ENCODE peak calls at places on chromosomes 16 and 17, in five cellular contexts. B, J, L, D and P are unnamed samples.

GRCh38 chr17:512926-513325 is 160.3 kb upstream of the RPH3AL start:
- DNase-seq in B (no peak), J (no peak), L (no peak), D (no peak), P (no peak)

GRCh38 chr17:58200024-58200633 is 7.6 kb downstream of the EPX start:
- DNase-seq in B (no peak), J (no peak), L (peak; percentile 33), D (peak; percentile 28), P (peak; percentile 67)

GRCh38 chr17:50047083-50047482 is 8.8 kb upstream of the ITGA3 start:
- DNase-seq in B (no peak), J (no peak), L (no peak), D (no peak), P (no peak)

GRCh38 chr17:57988301-57989010 is 402 bp upstream of the VEZF1 start:
- DNase-seq in B (peak; percentile 82), J (peak; percentile 83), L (peak; percentile 87), D (no peak), P (peak; percentile 78)

GRCh38 chr17:4739122-4740024 is at the start of the genes CXCL16 and ZMYND15:
- DNase-seq in B (peak; percentile 52), J (peak; percentile 73), L (peak; percentile 72), D (peak; percentile 55), P (peak; percentile 57)

GRCh38 chr16:87375426-87376135 is 8.0 kb downstream of the FBXO31 start:
- DNase-seq in B (no peak), J (no peak), L (peak; percentile 58), D (no peak), P (no peak)

GRCh38 chr17:17837380-17837821 is 615 bp upstream of the SREBF1 start:
- DNase-seq in B (no peak), J (no peak), L (no peak), D (no peak), P (peak; percentile 74)

GRCh38 chr16:56488035-56488434 is 31.8 kb downstream of the BBS2 start:
- DNase-seq in B (no peak), J (no peak), L (no peak), D (no peak), P (no peak)

GRCh38 chr17:40542562-40543411 is 22.5 kb downstream of the CCR7 start:
- DNase-seq in B (peak; percentile 83), J (peak; percentile 93), L (peak; percentile 81), D (no peak), P (peak; percentile 83)

GRCh38 chr16:20192801-20193200 is 119.1 kb upstream of the GPR139 start:
- DNase-seq in B (no peak), J (no peak), L (no peak), D (no peak), P (no peak)

GRCh38 chr17:5545051-5545987 is 39.0 kb downstream of the NLRP1 start:
- DNase-seq in B (no peak), J (no peak), L (no peak), D (no peak), P (no peak)

GRCh38 chr17:34665150-34665802 is 85.9 kb downstream of the TMEM132E start:
- DNase-seq in B (no peak), J (no peak), L (no peak), D (no peak), P (no peak)

GRCh38 chr17:64398330-64398729 is 7.7 kb upstream of the PECAM1 start:
- DNase-seq in B (no peak), J (no peak), L (no peak), D (no peak), P (no peak)

GRCh38 chr16:14301150-14302030 is 230.3 kb downstream of the MRTFB start:
- DNase-seq in B (no peak), J (peak; percentile 73), L (peak; percentile 53), D (no peak), P (no peak)

GRCh38 chr17:3944485-3945388 is 19.5 kb downstream of the ATP2A3 start:
- DNase-seq in B (peak; percentile 53), J (peak; percentile 78), L (peak; percentile 72), D (peak; percentile 15), P (peak; percentile 59)

GRCh38 chr17:74963656-74964055 is 8.9 kb downstream of the HID1 start:
- DNase-seq in B (no peak), J (no peak), L (no peak), D (no peak), P (no peak)
- TF ChIP-seq CTCF in B (no peak), J (no peak), L (no peak), D (no peak), P (no peak)

GRCh38 chr17:73211745-73212144 is 18.9 kb downstream of the COG1 start:
- DNase-seq in B (no peak), J (no peak), L (no peak), D (peak; percentile 64), P (no peak)

GRCh38 chr17:73210002-73210678 is 17.3 kb downstream of the COG1 start:
- DNase-seq in B (no peak), J (no peak), L (peak; percentile 29), D (no peak), P (no peak)

GRCh38 chr17:73214851-73215250 is 22.0 kb downstream of the COG1 start:
- DNase-seq in B (no peak), J (no peak), L (no peak), D (no peak), P (no peak)

GRCh38 chr17:73214008-73214407 is 21.2 kb downstream of the COG1 start:
- DNase-seq in B (no peak), J (no peak), L (no peak), D (no peak), P (no peak)

DNA sequence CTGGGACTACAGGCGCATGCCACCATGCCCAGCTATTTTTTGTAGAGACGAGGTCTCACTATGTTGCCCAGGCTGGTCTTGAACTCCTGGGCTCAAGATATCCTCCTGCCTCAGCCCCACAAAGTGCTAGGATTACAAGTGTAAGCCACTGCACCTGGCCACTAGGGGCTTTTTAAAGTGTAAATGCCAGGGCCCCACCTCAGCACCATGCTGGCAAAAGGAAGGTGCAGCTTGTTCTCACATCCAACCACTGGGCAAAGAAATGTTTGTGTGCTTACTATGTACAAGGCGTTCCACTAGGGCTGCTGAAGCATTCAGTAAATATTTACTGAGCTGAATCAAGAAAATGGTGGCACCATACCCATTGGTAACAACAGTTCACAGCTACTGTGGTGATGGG is 22.6 kb downstream of the COG1 start:
- DNase-seq in B (no peak), J (no peak), L (no peak), D (no peak), P (no peak)
- H3K27ac ChIP-seq in B (no peak overlapping the region), J (no peak overlapping the region), L (no peak overlapping the region), D (no peak overlapping the region), P (no peak overlapping the region)

GRCh38 chr17:78980624-78980972 is 875 bp upstream of the LGALS3BP start:
- DNase-seq in B (no peak), J (no peak), L (no peak), D (no peak), P (no peak)

GRCh38 chr17:78979780-78980623 is at the start of gene LGALS3BP:
- DNase-seq in B (peak; percentile 77), J (no peak), L (peak; percentile 93), D (peak; percentile 12), P (peak; percentile 89)

GRCh38 chr17:78977992-78978973 is 1.4 kb downstream of the LGALS3BP start:
- DNase-seq in B (peak; percentile 64), J (no peak), L (no peak), D (no peak), P (no peak)

GRCh38 chr17:78977681-78977943 is 2.1 kb downstream of the LGALS3BP start:
- DNase-seq in B (no peak), J (no peak), L (no peak), D (no peak), P (no peak)

GRCh38 chr17:78981010-78981888 is 1.5 kb upstream of the LGALS3BP start:
- DNase-seq in B (no peak), J (no peak), L (no peak), D (no peak), P (no peak)
- TF ChIP-seq CTCF in B (no peak), J (no peak), L (no peak), D (no peak), P (no peak)

DNA sequence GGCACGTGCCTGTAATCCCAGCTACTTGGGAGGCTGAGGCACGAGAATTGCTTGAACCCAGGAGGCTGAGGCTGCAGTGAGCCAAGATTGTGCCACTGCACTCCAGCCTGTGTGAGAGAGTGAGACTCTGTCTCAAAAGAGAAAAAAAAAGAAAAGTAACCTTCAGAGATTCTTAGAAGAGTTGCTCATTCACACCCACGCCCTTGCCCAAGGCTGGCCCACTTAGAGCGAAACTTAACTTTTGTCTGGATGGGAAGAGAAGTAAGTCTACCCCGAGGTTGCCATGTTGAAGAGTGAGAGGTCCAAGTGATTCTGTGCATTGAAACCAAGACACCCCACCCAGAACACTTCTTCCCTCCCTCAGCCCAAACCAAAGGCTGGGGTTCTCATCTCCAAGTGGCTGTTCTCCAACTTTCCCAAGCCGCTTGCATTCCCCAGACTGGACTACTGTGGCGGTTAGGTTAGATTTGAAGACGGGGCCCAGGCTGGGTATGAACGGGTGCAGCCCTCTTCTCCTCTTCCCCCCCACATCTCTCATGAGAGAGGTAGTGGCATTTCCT is 2.4 kb upstream of the CISD3 start:
- DNase-seq in B (no peak), J (no peak), L (no peak), D (no peak), P (no peak)
- H3K27ac ChIP-seq in B (peak overlapping the region; percentile 97), J (no peak overlapping the region), L (peak overlapping the region; percentile 89), D (peak overlapping the region; percentile 80), P (no peak overlapping the region)

GRCh38 chr17:59366040-59366757 is 34.7 kb downstream of the YPEL2 start:
- DNase-seq in B (no peak), J (no peak), L (no peak), D (no peak), P (no peak)
- TF ChIP-seq CTCF in B (no peak), J (no peak), L (no peak), D (no peak), P (no peak)

GRCh38 chr16:57826706-57827625 is 24.7 kb upstream of the KIFC3 start:
- DNase-seq in B (peak; percentile 50), J (no peak), L (no peak), D (no peak), P (peak; percentile 68)
- H3K27ac ChIP-seq in B (peak overlapping the region; percentile 62), J (no peak overlapping the region), L (no peak overlapping the region), D (no peak overlapping the region), P (peak overlapping the region; percentile 78)

DNA sequence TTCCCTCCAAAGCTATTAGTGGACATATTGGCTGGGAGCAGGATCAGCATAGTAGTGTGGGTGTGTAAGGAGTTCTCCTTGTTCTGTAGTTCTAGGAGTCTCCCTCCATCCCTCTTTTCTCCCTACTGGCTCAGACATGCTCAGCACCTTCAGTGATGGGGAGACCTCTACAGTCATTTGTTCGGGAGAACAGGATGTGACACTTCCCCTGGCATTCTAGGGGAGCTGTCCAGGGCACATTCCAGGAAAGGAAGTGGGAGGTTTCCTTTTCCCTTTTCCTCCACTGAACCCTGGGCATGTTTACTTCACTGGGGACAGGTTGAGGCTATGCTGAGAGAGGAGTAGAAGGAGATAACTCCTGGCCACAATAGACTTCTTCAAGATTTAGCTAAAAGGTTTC is 86.5 kb downstream of the MYH13 start:
- DNase-seq in B (no peak), J (no peak), L (no peak), D (no peak), P (no peak)
- TF ChIP-seq CTCF in B (no peak), J (no peak), L (no peak), D (no peak), P (no peak)